ENCODE peak calls at places on chromosome 21, in four cellular contexts. One of them, this sample, is unnamed.

GRCh38 chr21:15625363-15625762 is 104.4 kb upstream of the USP25 start:
- DNase-seq in HEK293T: no peak
- DNase-seq in K562: no peak
- DNase-seq in HepG2: no peak
- DNase-seq in this sample: no peak

GRCh38 chr21:40165671-40166070 is 298.4 kb downstream of the PCP4 start:
- DNase-seq in HepG2: no peak
- DNase-seq in K562: no peak
- DNase-seq in HEK293T: no peak
- DNase-seq in this sample: no peak

GRCh38 chr21:39350094-39351006 is 1.5 kb upstream of the HMGN1 start:
- DNase-seq in HepG2: no peak
- DNase-seq in HEK293T: no peak
- DNase-seq in K562: no peak
- DNase-seq in this sample: no peak

GRCh38 chr21:23725576-23725975 is 1881.7 kb downstream of the MRPL39 start:
- DNase-seq in HEK293T: peak
- DNase-seq in K562: no peak
- DNase-seq in HepG2: no peak
- DNase-seq in this sample: no peak

GRCh38 chr21:14451520-14451919 is 68.6 kb upstream of the HSPA13 start:
- DNase-seq in HepG2: no peak
- DNase-seq in K562: no peak
- DNase-seq in HEK293T: no peak
- DNase-seq in this sample: no peak

GRCh38 chr21:42566524-42567180 is 53.0 kb downstream of the SLC37A1 start:
- DNase-seq in K562: no peak
- DNase-seq in HepG2: no peak
- DNase-seq in HEK293T: no peak
- DNase-seq in this sample: peak

GRCh38 chr21:16409341-16409740 is 679.6 kb downstream of the USP25 start:
- DNase-seq in HEK293T: no peak
- DNase-seq in HepG2: no peak
- DNase-seq in K562: no peak
- DNase-seq in this sample: no peak

GRCh38 chr21:21067375-21067774 is 69.2 kb downstream of the NCAM2 start:
- DNase-seq in K562: no peak
- DNase-seq in HEK293T: no peak
- DNase-seq in HepG2: no peak
- DNase-seq in this sample: no peak

GRCh38 chr21:41957991-41958766 is 4.4 kb upstream of the C2CD2 start:
- DNase-seq in K562: peak
- DNase-seq in HEK293T: no peak
- DNase-seq in HepG2: peak
- DNase-seq in this sample: no peak

GRCh38 chr21:40625991-40626390 is 221.0 kb downstream of the DSCAM start:
- DNase-seq in HEK293T: no peak
- DNase-seq in K562: no peak
- DNase-seq in HepG2: no peak
- DNase-seq in this sample: no peak

GRCh38 chr21:41197582-41197981 is 29.6 kb downstream of the BACE2 start:
- DNase-seq in HEK293T: no peak
- DNase-seq in HepG2: no peak
- DNase-seq in K562: no peak
- DNase-seq in this sample: no peak

GRCh38 chr21:42042651-42043050 is 28.5 kb upstream of the UMODL1 start:
- DNase-seq in K562: no peak
- DNase-seq in HepG2: no peak
- DNase-seq in HEK293T: no peak
- DNase-seq in this sample: no peak

GRCh38 chr21:44548922-44549321 is 2.4 kb downstream of the KRTAP10-2 start:
- DNase-seq in K562: no peak
- DNase-seq in HepG2: no peak
- DNase-seq in HEK293T: no peak
- DNase-seq in this sample: no peak

GRCh38 chr21:46636550-46637289 is 1.2 kb downstream of the PRMT2 start:
- DNase-seq in K562: no peak
- DNase-seq in HEK293T: no peak
- DNase-seq in HepG2: no peak
- DNase-seq in this sample: no peak

GRCh38 chr21:14916676-14917141 is 148.1 kb downstream of the NRIP1 start:
- DNase-seq in HepG2: no peak
- DNase-seq in HEK293T: no peak
- DNase-seq in K562: no peak
- DNase-seq in this sample: no peak

GRCh38 chr21:14270631-14271030 is 54.7 kb downstream of the RBM11 start:
- DNase-seq in HepG2: no peak
- DNase-seq in K562: no peak
- DNase-seq in HEK293T: no peak
- DNase-seq in this sample: no peak

GRCh38 chr21:17668479-17668878 is 55.8 kb upstream of the BTG3 start:
- DNase-seq in HepG2: no peak
- DNase-seq in HEK293T: no peak
- DNase-seq in K562: no peak
- DNase-seq in this sample: no peak

GRCh38 chr21:40049959-40050290 is 182.7 kb downstream of the PCP4 start:
- DNase-seq in K562: no peak
- DNase-seq in HepG2: no peak
- DNase-seq in HEK293T: no peak
- DNase-seq in this sample: peak

GRCh38 chr21:42406846-42407245 is 3.1 kb downstream of the UBASH3A start:
- DNase-seq in K562: no peak
- DNase-seq in HEK293T: no peak
- DNase-seq in HepG2: no peak
- DNase-seq in this sample: no peak

DNA sequence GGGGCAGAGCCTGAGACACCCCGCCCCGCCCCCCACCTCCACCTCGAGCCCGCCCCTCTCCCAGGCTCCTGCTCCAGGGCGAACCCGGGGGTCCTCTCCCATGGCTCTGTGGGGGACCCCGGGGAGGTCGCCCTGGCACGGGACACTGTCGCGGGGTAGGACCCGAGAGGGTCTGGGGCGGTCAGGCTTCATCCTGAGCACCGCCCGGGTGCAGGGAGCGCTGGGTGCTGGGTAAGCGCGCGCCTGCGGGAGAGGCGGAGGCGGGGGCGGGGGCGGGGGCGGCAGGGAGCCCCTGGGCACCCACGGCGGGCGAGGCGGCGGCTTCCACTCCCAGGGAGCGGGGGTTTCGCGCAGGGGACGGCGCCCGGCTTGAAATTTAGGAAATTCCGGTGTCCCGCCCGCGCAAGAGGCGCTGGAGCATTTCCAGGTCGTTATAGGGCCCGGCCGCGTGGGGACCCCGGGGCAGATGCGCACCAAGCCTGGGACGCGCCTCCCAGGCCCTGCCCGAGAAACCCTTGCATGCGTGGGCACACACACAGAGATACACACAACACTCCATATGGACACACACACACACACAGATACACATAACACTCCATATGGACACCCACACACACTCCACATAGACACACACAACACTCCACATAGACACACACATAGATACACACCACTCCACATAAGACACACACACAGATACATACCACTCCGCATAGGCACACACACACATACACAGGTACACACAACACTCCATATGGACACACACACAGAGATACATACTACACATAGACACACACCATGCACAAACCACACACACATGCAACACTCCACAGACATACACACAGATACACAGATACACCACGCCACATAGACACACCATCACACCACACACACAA is 48.7 kb upstream of the SLC19A1 start:
- DNase-seq in K562: peak
- DNase-seq in HEK293T: no peak
- DNase-seq in HepG2: no peak
- DNase-seq in this sample: peak
- TF ChIP-seq ELF4 in K562: no peak
- TF ChIP-seq ELF4 in HEK293T: no peak
- TF ChIP-seq ELF4 in HepG2: no peak
- TF ChIP-seq ELF4 in this sample: no peak

GRCh38 chr21:36508948-36509347 is 29.0 kb upstream of the CLDN14 start:
- DNase-seq in K562: no peak
- DNase-seq in HEK293T: no peak
- DNase-seq in HepG2: no peak
- DNase-seq in this sample: no peak
- TF ChIP-seq SP1 in K562: no peak
- TF ChIP-seq SP1 in HEK293T: no peak
- TF ChIP-seq SP1 in HepG2: no peak
- TF ChIP-seq SP1 in this sample: no peak

GRCh38 chr21:38314534-38314933 is 57.7 kb downstream of the KCNJ15 start:
- DNase-seq in HepG2: no peak
- DNase-seq in HEK293T: no peak
- DNase-seq in K562: no peak
- DNase-seq in this sample: no peak

GRCh38 chr21:38310619-38311018 is 53.8 kb downstream of the KCNJ15 start:
- DNase-seq in HEK293T: no peak
- DNase-seq in HepG2: no peak
- DNase-seq in K562: no peak
- DNase-seq in this sample: no peak

GRCh38 chr21:38312822-38313221 is 56.0 kb downstream of the KCNJ15 start:
- DNase-seq in K562: no peak
- DNase-seq in HEK293T: no peak
- DNase-seq in HepG2: no peak
- DNase-seq in this sample: no peak

GRCh38 chr21:38311091-38311490 is 54.3 kb downstream of the KCNJ15 start:
- DNase-seq in HepG2: no peak
- DNase-seq in HEK293T: no peak
- DNase-seq in K562: no peak
- DNase-seq in this sample: no peak

DNA sequence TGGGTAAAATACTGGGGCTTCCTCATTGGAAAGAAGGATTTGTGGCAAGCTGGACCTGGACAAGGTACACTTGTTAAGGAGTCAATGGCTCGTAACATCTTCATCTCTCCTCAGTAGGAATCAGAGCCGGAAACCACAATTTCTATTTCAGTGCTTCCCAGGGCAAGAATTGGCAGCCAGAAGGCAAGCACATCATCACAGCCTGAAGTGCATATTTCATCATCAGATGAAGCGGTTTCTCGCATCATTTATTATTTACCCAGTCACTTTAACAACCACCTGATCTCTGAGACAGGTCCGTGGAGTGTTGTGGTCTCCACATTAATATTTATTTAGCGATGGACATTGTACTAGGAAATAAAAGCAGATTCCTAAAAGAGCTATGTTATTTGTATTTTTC is 55.0 kb downstream of the KCNJ15 start:
- DNase-seq in K562: no peak
- DNase-seq in HEK293T: no peak
- DNase-seq in HepG2: no peak
- DNase-seq in this sample: no peak
- TF ChIP-seq ELF4 in K562: no peak
- TF ChIP-seq ELF4 in HEK293T: no peak
- TF ChIP-seq ELF4 in HepG2: no peak
- TF ChIP-seq ELF4 in this sample: no peak

GRCh38 chr21:31711745-31712144 is 20.2 kb downstream of the SCAF4 start:
- DNase-seq in K562: no peak
- DNase-seq in HEK293T: no peak
- DNase-seq in HepG2: no peak
- DNase-seq in this sample: no peak

GRCh38 chr21:31713115-31713514 is 18.8 kb downstream of the SCAF4 start:
- DNase-seq in K562: no peak
- DNase-seq in HEK293T: no peak
- DNase-seq in HepG2: no peak
- DNase-seq in this sample: no peak

GRCh38 chr21:31711326-31711725 is 20.6 kb downstream of the SCAF4 start:
- DNase-seq in HEK293T: no peak
- DNase-seq in K562: no peak
- DNase-seq in HepG2: no peak
- DNase-seq in this sample: no peak

GRCh38 chr21:31707499-31707898 is 24.4 kb downstream of the SCAF4 start:
- DNase-seq in HEK293T: no peak
- DNase-seq in HepG2: no peak
- DNase-seq in K562: no peak
- DNase-seq in this sample: no peak

GRCh38 chr21:31710586-31710985 is 21.3 kb downstream of the SCAF4 start:
- DNase-seq in K562: no peak
- DNase-seq in HepG2: no peak
- DNase-seq in HEK293T: no peak
- DNase-seq in this sample: no peak
- TF ChIP-seq SP1 in K562: no peak
- TF ChIP-seq SP1 in HepG2: no peak
- TF ChIP-seq SP1 in HEK293T: no peak
- TF ChIP-seq SP1 in this sample: no peak

GRCh38 chr21:36891123-36891522 is 75.3 kb downstream of the HLCS start:
- DNase-seq in K562: no peak
- DNase-seq in HepG2: no peak
- DNase-seq in HEK293T: no peak
- DNase-seq in this sample: no peak
- TF ChIP-seq ELF4 in K562: no peak
- TF ChIP-seq ELF4 in HepG2: no peak
- TF ChIP-seq ELF4 in HEK293T: no peak
- TF ChIP-seq ELF4 in this sample: no peak

GRCh38 chr21:45556645-45557601 is 14.7 kb upstream of the SLC19A1 start:
- DNase-seq in K562: no peak
- DNase-seq in HEK293T: no peak
- DNase-seq in HepG2: no peak
- DNase-seq in this sample: no peak
- TF ChIP-seq SP1 in K562: no peak
- TF ChIP-seq SP1 in HEK293T: no peak
- TF ChIP-seq SP1 in HepG2: no peak
- TF ChIP-seq SP1 in this sample: no peak

DNA sequence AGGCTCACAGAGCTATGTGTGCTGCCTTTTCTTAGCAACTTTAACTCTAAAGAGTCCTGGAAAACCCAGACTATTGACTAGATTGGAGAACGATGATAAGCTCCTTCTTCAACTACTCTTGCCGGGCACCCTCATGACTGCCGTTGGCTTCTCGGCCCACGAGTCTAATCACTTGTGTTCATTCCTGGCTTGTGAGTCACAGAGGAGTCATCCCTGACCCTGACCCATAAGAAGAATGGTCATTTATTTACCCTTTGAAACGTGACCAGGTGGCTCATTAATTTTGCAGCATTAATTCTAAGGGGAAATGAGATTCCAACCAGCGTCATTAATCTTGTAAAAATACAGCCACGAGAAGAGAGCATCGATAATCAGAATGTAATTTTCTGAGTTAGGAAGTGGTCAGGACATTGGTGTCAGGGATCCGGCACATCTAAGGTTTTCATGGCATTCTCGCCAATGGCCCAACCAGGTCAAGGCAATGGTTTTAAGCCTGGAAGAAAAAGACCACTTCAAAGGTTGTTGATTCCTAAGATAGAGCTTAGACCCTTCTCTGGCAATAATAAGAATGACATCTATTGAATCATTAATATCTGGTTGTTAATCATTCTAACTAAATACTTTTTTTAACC is 183.6 kb upstream of the RUNX1 start:
- DNase-seq in K562: peak
- DNase-seq in HepG2: peak
- DNase-seq in HEK293T: no peak
- DNase-seq in this sample: no peak
- TF ChIP-seq ELF4 in K562: no peak
- TF ChIP-seq ELF4 in HepG2: no peak
- TF ChIP-seq ELF4 in HEK293T: no peak
- TF ChIP-seq ELF4 in this sample: no peak

GRCh38 chr21:26546698-26547097 is 26.4 kb downstream of the CYYR1 start:
- DNase-seq in K562: no peak
- DNase-seq in HEK293T: no peak
- DNase-seq in HepG2: no peak
- DNase-seq in this sample: no peak

GRCh38 chr21:26544208-26544607 is 28.9 kb downstream of the CYYR1 start:
- DNase-seq in HEK293T: no peak
- DNase-seq in K562: no peak
- DNase-seq in HepG2: no peak
- DNase-seq in this sample: no peak
- TF ChIP-seq SP1 in HEK293T: no peak
- TF ChIP-seq SP1 in K562: no peak
- TF ChIP-seq SP1 in HepG2: no peak
- TF ChIP-seq SP1 in this sample: no peak